ENCODE peak calls at places on chromosomes 7 and 10, in four cellular contexts. Z, Y, M and L are unnamed samples.

GRCh38 chr7:82406937-82407336 is 36.6 kb downstream of the CACNA2D1 start:
- DNase-seq in Z (no peak), Y (no peak), M (no peak), L (no peak)

GRCh38 chr10:76779163-76779820 is 858.3 kb downstream of the KCNMA1 start:
- DNase-seq in Z (no peak), Y (no peak), M (peak; percentile 55), L (no peak)

GRCh38 chr10:30058570-30059132 is 735 bp downstream of the JCAD start:
- DNase-seq in Z (no peak), Y (no peak), M (no peak), L (no peak)

GRCh38 chr7:53458636-53459035 is 423.2 kb downstream of the POM121L12 start:
- DNase-seq in Z (no peak), Y (no peak), M (no peak), L (no peak)

GRCh38 chr10:71920540-71921318 is 43.5 kb upstream of the CHST3 start:
- DNase-seq in Z (no peak), Y (no peak), M (no peak), L (peak; percentile 13)

GRCh38 chr10:55233090-55233489 is 432.1 kb upstream of the PCDH15 start:
- DNase-seq in Z (no peak), Y (no peak), M (no peak), L (no peak)

GRCh38 chr7:39421661-39422060 is 144.5 kb upstream of the YAE1 start:
- DNase-seq in Z (no peak), Y (no peak), M (no peak), L (no peak)

GRCh38 chr10:3226960-3227724 is 54.6 kb upstream of the PITRM1 start:
- DNase-seq in Z (peak; percentile 55), Y (no peak), M (peak; percentile 93), L (no peak)